ENCODE peak calls at places on chromosomes 13 and 19, in ten cellular contexts. V is T-cell; K is NCI-H774; Q is NCI-H82; W is iris pigment epithelial cell; B is stimulated activated CD8-positive, alpha-beta memory T cell treated with anti-CD3 and anti-CD28 coated beads, Interleukin-7, amount 100 ng/mL, for 1 hour; M is T-helper 2 cell; O is stimulated activated CD4-positive, alpha-beta T cell treated with anti-CD3 and anti-CD28 coated beads, TNF-alpha, amount 100 ng/mL, for 48 hours; X is stromal cell of bone marrow; R is activated T-cell treated with anti-CD3 and anti-CD28 coated beads for 1 hour. P is an unnamed sample.

GRCh38 chr19:17718988-17719711 is at the start of gene MAP1S:
- DNase-seq in V (peak), Q (peak), B (peak), W (peak), M (peak), K (peak), O (no peak), R (peak), X (no peak), P (peak)

GRCh38 chr13:85142351-85142750 is 656.9 kb downstream of the SLITRK6 start:
- DNase-seq in M (no peak), X (no peak), R (no peak), K (no peak), V (no peak), W (no peak), B (no peak), Q (no peak), O (no peak), P (no peak)

GRCh38 chr13:109381546-109382180 is 404.7 kb downstream of the IRS2 start:
- DNase-seq in M (no peak), X (no peak), R (no peak), O (no peak), K (no peak), V (no peak), Q (no peak), B (no peak), W (peak), P (peak)

GRCh38 chr19:5987077-5987818 is 9.3 kb upstream of the RANBP3 start:
- DNase-seq in M (peak), R (peak), X (peak), V (peak), W (peak), B (peak), Q (peak), K (peak), O (peak), P (peak)

GRCh38 chr19:19406878-19407639 is 1.6 kb downstream of the GATAD2A start:
- DNase-seq in W (peak), K (no peak), M (peak), Q (peak), O (peak), V (peak), R (peak), B (no peak), X (no peak), P (peak)

GRCh38 chr13:113495494-113496251 is 5.2 kb upstream of the DCUN1D2 start:
- DNase-seq in R (no peak), O (no peak), W (peak), B (no peak), X (no peak), K (no peak), M (no peak), Q (no peak), V (no peak), P (peak)

GRCh38 chr19:39307233-39307821 is 11.1 kb downstream of the IFNL1 start:
- DNase-seq in Q (no peak), B (no peak), W (peak), R (no peak), V (no peak), O (no peak), M (no peak), X (no peak), K (no peak), P (peak)

GRCh38 chr13:62246581-62246980 is 830.9 kb upstream of the PCDH20 start:
- DNase-seq in O (no peak), X (no peak), B (no peak), Q (no peak), W (no peak), K (no peak), R (no peak), M (no peak), V (no peak), P (no peak)

GRCh38 chr13:102800145-102801041 is 1.5 kb downstream of the BIVM start:
- DNase-seq in K (peak), X (peak), Q (peak), O (peak), V (peak), R (peak), W (peak), M (peak), B (peak), P (peak)

GRCh38 chr19:55406869-55407624 is 541 bp downstream of the UBE2S start:
- DNase-seq in O (no peak), Q (peak), M (no peak), V (peak), X (no peak), K (peak), R (peak), W (peak), B (no peak), P (peak)

GRCh38 chr19:15508035-15508710 is at the start of gene CYP4F22:
- DNase-seq in O (no peak), M (peak), W (no peak), B (no peak), V (peak), K (no peak), Q (no peak), X (no peak), R (no peak), P (no peak)

GRCh38 chr19:45852941-45853340 is 10.0 kb downstream of the SYMPK start:
- DNase-seq in Q (no peak), W (no peak), B (no peak), O (no peak), R (no peak), X (no peak), V (no peak), K (no peak), M (no peak), P (no peak)

GRCh38 chr13:95833126-95833525 is 156.2 kb downstream of the DNAJC3 start:
- DNase-seq in W (peak), B (no peak), V (no peak), M (no peak), O (no peak), Q (no peak), R (no peak), X (no peak), K (no peak), P (peak)

GRCh38 chr13:99542788-99543406 is 41.6 kb downstream of the TM9SF2 start:
- DNase-seq in W (no peak), M (peak), K (no peak), V (peak), B (no peak), R (no peak), X (no peak), Q (no peak), O (peak), P (no peak)

GRCh38 chr19:45591004-45591637 is 6.5 kb upstream of the OPA3 start:
- DNase-seq in Q (peak), W (peak), O (peak), X (no peak), B (no peak), V (peak), R (peak), K (peak), M (peak), P (no peak)

GRCh38 chr13:19172007-19172646 is 9.5 kb downstream of the TUBA3C start:
- DNase-seq in B (no peak), Q (no peak), X (no peak), O (no peak), M (no peak), K (no peak), W (no peak), R (no peak), V (no peak), P (no peak)

GRCh38 chr19:16566161-16566560 is 6.1 kb downstream of the SLC35E1 start:
- DNase-seq in B (peak), Q (no peak), O (peak), X (no peak), M (peak), K (no peak), W (no peak), R (peak), V (peak), P (no peak)

P was measured in cardiac fibroblast.